ENCODE peak calls at places on chromosomes 13 and 19, in eight cellular contexts. V is A549, U is H1, D is GM12878, J is K562, G is HCT116, C is SK-N-SH, E is HepG2. B is an unnamed sample.

GRCh38 chr13:43487885-43488284 is 298.9 kb downstream of the ENOX1 start:
- DNase-seq in V (no peak), U (no peak), D (no peak), J (no peak), G (no peak), C (no peak), E (no peak), B (no peak)

GRCh38 chr19:53977429-53977990 is 13.9 kb upstream of the CACNG6 start:
- DNase-seq in V (peak), U (no peak), D (no peak), J (peak), G (peak), C (peak), E (peak), B (peak)

GRCh38 chr19:37969695-37970094 is 62.7 kb downstream of the SIPA1L3 start:
- DNase-seq in V (no peak), U (no peak), D (no peak), J (no peak), G (no peak), C (no peak), E (no peak), B (no peak)

GRCh38 chr13:53112522-53112921 is 83.9 kb downstream of the OLFM4 start:
- DNase-seq in V (no peak), U (no peak), D (no peak), J (no peak), G (no peak), C (no peak), E (no peak), B (no peak)

GRCh38 chr13:65112123-65113075 is 2117.7 kb downstream of the PCDH9 start:
- DNase-seq in V (no peak), U (no peak), D (no peak), J (no peak), G (no peak), C (no peak), E (no peak), B (no peak)

GRCh38 chr13:45393941-45394570 is 24.1 kb downstream of the SLC25A30 start:
- DNase-seq in V (peak), U (no peak), D (no peak), J (peak), G (peak), C (peak), E (peak), B (peak)

GRCh38 chr19:11296264-11296663 is 304 bp downstream of the TSPAN16 start:
- DNase-seq in V (no peak), U (no peak), D (no peak), J (no peak), G (no peak), C (no peak), E (no peak), B (no peak)

GRCh38 chr13:104847863-104848262 is 1687.6 kb downstream of the EFNB2 start:
- DNase-seq in V (no peak), U (no peak), D (no peak), J (no peak), G (no peak), C (no peak), E (no peak), B (no peak)

GRCh38 chr13:64078025-64078424 is 2662.4 kb upstream of the PCDH20 start:
- DNase-seq in V (no peak), U (no peak), D (no peak), J (no peak), G (no peak), C (peak), E (peak), B (no peak)

GRCh38 chr19:17404621-17405249 is 695 bp downstream of the BST2 start:
- DNase-seq in V (no peak), U (no peak), D (no peak), J (no peak), G (no peak), C (peak), E (no peak), B (no peak)
- TF ChIP-seq CTCF in V (no peak), U (no peak), D (no peak), J (no peak), G (no peak), C (no peak), E (no peak), B (no peak)

DNA sequence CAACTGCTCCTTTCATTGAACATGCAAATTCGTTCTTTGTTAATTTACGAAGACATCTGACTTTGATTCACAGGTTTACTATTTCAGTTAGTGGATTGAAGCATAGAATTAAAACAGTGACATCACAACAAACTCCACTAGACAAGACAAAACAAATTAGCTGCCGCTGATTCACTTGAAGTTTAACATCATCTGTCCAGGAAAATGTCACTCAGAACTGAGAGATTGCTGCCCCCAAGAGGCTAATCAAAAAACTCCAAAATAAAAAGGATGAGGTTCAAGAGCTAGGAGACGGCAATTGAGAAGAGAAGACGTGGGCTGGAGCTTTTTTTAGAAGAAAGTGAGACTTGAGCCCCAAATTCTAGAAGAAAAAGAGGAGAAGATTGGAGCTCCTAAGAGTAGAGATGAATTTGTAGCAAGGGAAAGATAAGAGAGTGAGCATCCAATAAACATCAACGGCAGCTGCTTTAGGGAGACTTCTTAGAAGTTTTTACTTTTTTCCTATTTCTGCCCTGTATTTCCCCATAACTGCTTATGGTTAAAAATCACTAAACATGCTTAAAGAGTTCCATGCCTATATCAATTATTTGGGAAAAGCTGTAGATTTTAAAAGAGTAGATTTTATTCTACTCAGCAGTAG is 40.8 kb upstream of the TPP2 start:
- DNase-seq in V (peak), U (no peak), D (no peak), J (no peak), G (peak), C (peak), E (peak), B (peak)
- TF ChIP-seq MAX in V (no peak), U (no peak), D (no peak), J (no peak), G (no peak), C (no peak), E (no peak), B (no peak)

GRCh38 chr13:110538632-110539031 is 22.9 kb downstream of the RAB20 start:
- DNase-seq in V (no peak), U (no peak), D (no peak), J (no peak), G (no peak), C (no peak), E (no peak), B (no peak)
- H3K27ac ChIP-seq in V (no peak), U (no peak), D (no peak), J (no peak), G (no peak), C (no peak), E (no peak), B (no peak)

GRCh38 chr13:33285420-33286124 is at the start of gene STARD13:
- DNase-seq in V (peak), U (peak), D (peak), J (peak), G (peak), C (peak), E (peak), B (peak)
- TF ChIP-seq CTCF in V (no peak), U (no peak), D (no peak), J (no peak), G (peak), C (peak), E (peak), B (peak)